ENCODE peak calls at places on chromosome 6, in six cellular contexts. F is PC-3, S is MV-4-11, E is M059J, C is GM10248, O is SJSA1. H is an unnamed sample.

GRCh38 chr6:129785081-129785755 is 75.2 kb upstream of the ARHGAP18 start:
- DNase-seq in E (peak), C (no peak), S (no peak), F (peak), O (no peak), H (peak)

GRCh38 chr6:137203256-137203655 is 15.9 kb downstream of the IFNGR1 start:
- DNase-seq in E (no peak), F (no peak), O (no peak), C (no peak), S (no peak), H (no peak)

GRCh38 chr6:41053056-41053455 is at the start of gene APOBEC2:
- DNase-seq in C (no peak), O (no peak), S (no peak), F (no peak), E (no peak), H (no peak)

GRCh38 chr6:7546832-7547714 is 5.6 kb downstream of the DSP start:
- DNase-seq in C (no peak), E (no peak), F (peak), O (no peak), S (no peak), H (no peak)

GRCh38 chr6:137914530-137915193 is 47.6 kb downstream of the TNFAIP3 start:
- DNase-seq in S (peak), E (no peak), F (no peak), O (no peak), C (no peak), H (no peak)

GRCh38 chr6:89487864-89488263 is 54.9 kb downstream of the ANKRD6 start:
- DNase-seq in E (no peak), S (no peak), C (no peak), F (no peak), O (no peak), H (no peak)

GRCh38 chr6:111565316-111566221 is 40.1 kb downstream of the TRAF3IP2 start:
- DNase-seq in O (no peak), C (peak), F (peak), E (no peak), S (no peak), H (no peak)

GRCh38 chr6:144319193-144319592 is 34.1 kb downstream of the UTRN start:
- DNase-seq in O (no peak), C (no peak), S (peak), E (no peak), F (no peak), H (peak)

GRCh38 chr6:105051941-105052471 is 95.1 kb downstream of the LIN28B start:
- DNase-seq in F (no peak), O (no peak), E (peak), C (no peak), S (no peak), H (peak)

GRCh38 chr6:33424855-33425667 is 5.2 kb downstream of the SYNGAP1 start:
- DNase-seq in S (no peak), C (no peak), O (no peak), F (no peak), E (no peak), H (no peak)

GRCh38 chr6:26501482-26501986 is 1.4 kb downstream of the BTN1A1 start:
- DNase-seq in O (no peak), C (peak), F (no peak), S (no peak), E (peak), H (peak)

GRCh38 chr6:43434441-43434840 is 7.1 kb downstream of the ABCC10 start:
- DNase-seq in C (no peak), S (no peak), O (no peak), E (no peak), F (no peak), H (no peak)

GRCh38 chr6:142902636-142903053 is 42.3 kb downstream of the HIVEP2 start:
- DNase-seq in E (peak), C (no peak), S (peak), F (peak), O (peak), H (peak)

GRCh38 chr6:106525111-106525884 is 104.0 kb downstream of the RTN4IP1 start:
- DNase-seq in E (peak), C (peak), F (peak), S (no peak), O (peak), H (no peak)

GRCh38 chr6:139640453-139640852 is 266.0 kb upstream of the CITED2 start:
- DNase-seq in C (peak), S (peak), O (no peak), E (peak), F (no peak), H (no peak)

GRCh38 chr6:1363729-1364572 is 25.4 kb upstream of the FOXF2 start:
- DNase-seq in O (peak), C (no peak), F (peak), S (peak), E (no peak), H (peak)

GRCh38 chr6:338815-339262 is 46.6 kb downstream of the DUSP22 start:
- DNase-seq in F (no peak), S (no peak), O (no peak), E (no peak), C (no peak), H (no peak)

GRCh38 chr6:55617272-55617671 is 38.3 kb upstream of the HMGCLL1 start:
- DNase-seq in C (peak), S (peak), O (peak), F (peak), E (peak), H (peak)

GRCh38 chr6:29504961-29505360 is 17.2 kb upstream of the MAS1L start:
- DNase-seq in F (no peak), S (no peak), E (peak), C (no peak), O (no peak), H (no peak)

GRCh38 chr6:52576392-52577021 is 353 bp downstream of the TRAM2 start:
- DNase-seq in S (peak), O (peak), C (peak), F (peak), E (peak), H (peak)

GRCh38 chr6:81049425-81050042 is 702.9 kb downstream of the TENT5A start:
- DNase-seq in F (no peak), E (peak), S (no peak), O (no peak), C (no peak), H (peak)

GRCh38 chr6:160919713-160920112 is 71.9 kb upstream of the MAP3K4 start:
- DNase-seq in C (no peak), S (no peak), E (peak), F (peak), O (no peak), H (peak)

GRCh38 chr6:3088853-3089445 is 20.7 kb downstream of the RIPK1 start:
- DNase-seq in C (no peak), F (no peak), S (no peak), O (no peak), E (no peak), H (peak)

GRCh38 chr6:72376736-72377135 is 245.1 kb upstream of the KCNQ5 start:
- DNase-seq in F (no peak), O (no peak), C (no peak), E (no peak), S (no peak), H (no peak)

GRCh38 chr6:149150301-149150700 is 167.2 kb upstream of the TAB2 start:
- DNase-seq in O (no peak), S (no peak), E (no peak), C (no peak), F (no peak), H (no peak)

GRCh38 chr6:157490870-157491269 is 109.9 kb downstream of the ZDHHC14 start:
- DNase-seq in C (no peak), S (no peak), F (no peak), E (no peak), O (no peak), H (no peak)

GRCh38 chr6:151393410-151393809 is 2.1 kb upstream of the ZBTB2 start:
- DNase-seq in F (no peak), S (no peak), O (no peak), E (no peak), C (no peak), H (no peak)

GRCh38 chr6:100176951-100177710 is 183.1 kb upstream of the MCHR2 start:
- DNase-seq in F (no peak), S (no peak), E (peak), C (no peak), O (peak), H (peak)

GRCh38 chr6:111709615-111710398 is 104.1 kb upstream of the TRAF3IP2 start:
- DNase-seq in O (peak), F (peak), S (peak), E (peak), C (peak), H (peak)

GRCh38 chr6:145745861-145746260 is 10.5 kb upstream of the EPM2A start:
- DNase-seq in S (no peak), E (no peak), F (no peak), O (no peak), C (no peak), H (no peak)

GRCh38 chr6:105179244-105180065 is at the start of gene POPDC3:
- DNase-seq in O (peak), E (no peak), F (peak), S (no peak), C (peak), H (peak)

GRCh38 chr6:33123732-33124524 is 48.1 kb downstream of the HLA-DPB1 start:
- DNase-seq in O (peak), S (peak), E (peak), C (no peak), F (peak), H (peak)

GRCh38 chr6:511488-512137 is 120.1 kb downstream of the IRF4 start:
- DNase-seq in C (no peak), F (no peak), S (no peak), E (no peak), O (no peak), H (peak)

GRCh38 chr6:110034637-110035096 is 56.6 kb downstream of the GPR6 start:
- DNase-seq in F (no peak), C (no peak), S (no peak), O (no peak), E (no peak), H (no peak)

GRCh38 chr6:127162808-127163207 is 44.3 kb downstream of the RSPO3 start:
- DNase-seq in O (no peak), S (no peak), E (no peak), C (no peak), F (no peak), H (peak)

H was measured in fibroblast of mammary gland.